ENCODE peak calls at places on chromosomes 4 and X, in five cellular contexts. One of them, this sample, is unnamed.

GRCh38 chr4:147518086-147518485 is 37.2 kb downstream of the EDNRA start:
- DNase-seq in lung: no peak
- DNase-seq in stomach: no peak
- DNase-seq in body of pancreas: no peak
- DNase-seq in CD8-positive, alpha-beta memory T cell: no peak
- DNase-seq in this sample: no peak

GRCh38 chr4:166538491-166539005 is 665.5 kb downstream of the TLL1 start:
- DNase-seq in lung: no peak
- DNase-seq in stomach: no peak
- DNase-seq in body of pancreas: no peak
- DNase-seq in CD8-positive, alpha-beta memory T cell: no peak
- DNase-seq in this sample: no peak

GRCh38 chr4:181204109-181204508 is 1039.1 kb upstream of the TENM3 start:
- DNase-seq in lung: no peak
- DNase-seq in stomach: no peak
- DNase-seq in body of pancreas: no peak
- DNase-seq in CD8-positive, alpha-beta memory T cell: no peak
- DNase-seq in this sample: no peak

GRCh38 chr4:24850669-24851068 is 55.3 kb downstream of the SOD3 start:
- DNase-seq in lung: no peak
- DNase-seq in stomach: no peak
- DNase-seq in body of pancreas: no peak
- DNase-seq in CD8-positive, alpha-beta memory T cell: no peak
- DNase-seq in this sample: no peak

GRCh38 chr4:4534515-4535145 is 7.2 kb downstream of the STX18 start:
- DNase-seq in lung: no peak
- DNase-seq in stomach: no peak
- DNase-seq in body of pancreas: no peak
- DNase-seq in CD8-positive, alpha-beta memory T cell: no peak
- DNase-seq in this sample: no peak

GRCh38 chr4:53676402-53676871 is 85.2 kb upstream of the LNX1 start:
- DNase-seq in lung: no peak
- DNase-seq in stomach: no peak
- DNase-seq in body of pancreas: no peak
- DNase-seq in CD8-positive, alpha-beta memory T cell: no peak
- DNase-seq in this sample: no peak

GRCh38 chr4:22237846-22238513 is 277.9 kb downstream of the ADGRA3 start:
- DNase-seq in lung: no peak
- DNase-seq in stomach: no peak
- DNase-seq in body of pancreas: peak
- DNase-seq in CD8-positive, alpha-beta memory T cell: no peak
- DNase-seq in this sample: peak

GRCh38 chrX:19772306-19772705 is 115.1 kb downstream of the SH3KBP1 start:
- DNase-seq in lung: no peak
- DNase-seq in stomach: no peak
- DNase-seq in body of pancreas: no peak
- DNase-seq in CD8-positive, alpha-beta memory T cell: no peak
- DNase-seq in this sample: no peak

GRCh38 chr4:141427726-141428296 is 207.1 kb downstream of the ZNF330 start:
- DNase-seq in lung: no peak
- DNase-seq in stomach: no peak
- DNase-seq in body of pancreas: no peak
- DNase-seq in CD8-positive, alpha-beta memory T cell: no peak
- DNase-seq in this sample: no peak

GRCh38 chr4:36386691-36387090 is 105.3 kb downstream of the DTHD1 start:
- DNase-seq in lung: no peak
- DNase-seq in stomach: no peak
- DNase-seq in body of pancreas: no peak
- DNase-seq in CD8-positive, alpha-beta memory T cell: no peak
- DNase-seq in this sample: no peak

GRCh38 chr4:70838400-70838971 is 1.2 kb downstream of the GRSF1 start:
- DNase-seq in lung: no peak
- DNase-seq in stomach: no peak
- DNase-seq in body of pancreas: no peak
- DNase-seq in CD8-positive, alpha-beta memory T cell: no peak
- DNase-seq in this sample: no peak

GRCh38 chrX:41589634-41590270 is 99.0 kb upstream of the GPR34 start:
- DNase-seq in lung: no peak
- DNase-seq in stomach: no peak
- DNase-seq in body of pancreas: no peak
- DNase-seq in CD8-positive, alpha-beta memory T cell: no peak
- DNase-seq in this sample: no peak

GRCh38 chrX:153626025-153626633 is 20.9 kb upstream of the DUSP9 start:
- DNase-seq in lung: no peak
- DNase-seq in stomach: no peak
- DNase-seq in body of pancreas: peak
- DNase-seq in CD8-positive, alpha-beta memory T cell: no peak
- DNase-seq in this sample: no peak

GRCh38 chr4:92047209-92047877 is 256.4 kb upstream of the GRID2 start:
- DNase-seq in lung: no peak
- DNase-seq in stomach: no peak
- DNase-seq in body of pancreas: peak
- DNase-seq in CD8-positive, alpha-beta memory T cell: no peak
- DNase-seq in this sample: no peak

GRCh38 chr4:55184600-55185523 is 59.5 kb upstream of the KDR start:
- DNase-seq in lung: peak
- DNase-seq in stomach: peak
- DNase-seq in body of pancreas: peak
- DNase-seq in CD8-positive, alpha-beta memory T cell: peak
- DNase-seq in this sample: peak

GRCh38 chr4:86531440-86531839 is 62.7 kb upstream of the PTPN13 start:
- DNase-seq in lung: no peak
- DNase-seq in stomach: no peak
- DNase-seq in body of pancreas: no peak
- DNase-seq in CD8-positive, alpha-beta memory T cell: no peak
- DNase-seq in this sample: no peak

GRCh38 chr4:87103691-87104187 is 116.7 kb downstream of the KLHL8 start:
- DNase-seq in lung: no peak
- DNase-seq in stomach: no peak
- DNase-seq in body of pancreas: no peak
- DNase-seq in CD8-positive, alpha-beta memory T cell: peak
- DNase-seq in this sample: no peak

GRCh38 chr4:55321707-55322264 is 24.3 kb upstream of the SRD5A3 start:
- DNase-seq in lung: peak
- DNase-seq in stomach: peak
- DNase-seq in body of pancreas: peak
- DNase-seq in CD8-positive, alpha-beta memory T cell: no peak
- DNase-seq in this sample: peak

GRCh38 chrX:101656817-101657216 is 2.8 kb downstream of the ARMCX2 start:
- DNase-seq in lung: no peak
- DNase-seq in stomach: no peak
- DNase-seq in body of pancreas: no peak
- DNase-seq in CD8-positive, alpha-beta memory T cell: no peak
- DNase-seq in this sample: no peak

GRCh38 chr4:15500721-15501120 is 31.0 kb downstream of the CC2D2A start:
- DNase-seq in lung: no peak
- DNase-seq in stomach: no peak
- DNase-seq in body of pancreas: no peak
- DNase-seq in CD8-positive, alpha-beta memory T cell: no peak
- DNase-seq in this sample: peak

GRCh38 chr4:126874533-126874932 is 758.2 kb upstream of the INTU start:
- DNase-seq in lung: no peak
- DNase-seq in stomach: no peak
- DNase-seq in body of pancreas: no peak
- DNase-seq in CD8-positive, alpha-beta memory T cell: no peak
- DNase-seq in this sample: no peak

GRCh38 chrX:106980952-106981626 is 18.9 kb downstream of the MORC4 start:
- DNase-seq in lung: no peak
- DNase-seq in stomach: no peak
- DNase-seq in body of pancreas: no peak
- DNase-seq in CD8-positive, alpha-beta memory T cell: no peak
- DNase-seq in this sample: no peak

GRCh38 chr4:48967626-48968025 is 18.4 kb upstream of the CWH43 start:
- DNase-seq in lung: no peak
- DNase-seq in stomach: no peak
- DNase-seq in body of pancreas: no peak
- DNase-seq in CD8-positive, alpha-beta memory T cell: no peak
- DNase-seq in this sample: no peak

GRCh38 chr4:68373513-68373912 is 23.6 kb upstream of the YTHDC1 start:
- DNase-seq in lung: peak
- DNase-seq in stomach: peak
- DNase-seq in body of pancreas: peak
- DNase-seq in CD8-positive, alpha-beta memory T cell: peak
- DNase-seq in this sample: peak

GRCh38 chrX:136880003-136880451 is 498 bp downstream of the RBMX start:
- DNase-seq in lung: peak
- DNase-seq in stomach: no peak
- DNase-seq in body of pancreas: peak
- DNase-seq in CD8-positive, alpha-beta memory T cell: peak
- DNase-seq in this sample: peak

GRCh38 chr4:100929753-100930152 is 411.9 kb upstream of the EMCN start:
- DNase-seq in lung: no peak
- DNase-seq in stomach: no peak
- DNase-seq in body of pancreas: no peak
- DNase-seq in CD8-positive, alpha-beta memory T cell: no peak
- DNase-seq in this sample: no peak

GRCh38 chr4:138175337-138175794 is 66.8 kb downstream of the SLC7A11 start:
- DNase-seq in lung: no peak
- DNase-seq in stomach: peak
- DNase-seq in body of pancreas: peak
- DNase-seq in CD8-positive, alpha-beta memory T cell: no peak
- DNase-seq in this sample: peak

GRCh38 chr4:89899157-89899556 is 4.5 kb downstream of the MMRN1 start:
- DNase-seq in lung: no peak
- DNase-seq in stomach: no peak
- DNase-seq in body of pancreas: no peak
- DNase-seq in CD8-positive, alpha-beta memory T cell: no peak
- DNase-seq in this sample: no peak

GRCh38 chr4:5923306-5923830 is 30.5 kb upstream of the CRMP1 start:
- DNase-seq in lung: no peak
- DNase-seq in stomach: no peak
- DNase-seq in body of pancreas: no peak
- DNase-seq in CD8-positive, alpha-beta memory T cell: no peak
- DNase-seq in this sample: no peak

GRCh38 chr4:15753786-15754185 is 24.3 kb upstream of the CD38 start:
- DNase-seq in lung: no peak
- DNase-seq in stomach: no peak
- DNase-seq in body of pancreas: peak
- DNase-seq in CD8-positive, alpha-beta memory T cell: no peak
- DNase-seq in this sample: peak

GRCh38 chr4:185005209-185005819 is 13.0 kb upstream of the HELT start:
- DNase-seq in lung: peak
- DNase-seq in stomach: peak
- DNase-seq in body of pancreas: peak
- DNase-seq in CD8-positive, alpha-beta memory T cell: peak
- DNase-seq in this sample: peak

GRCh38 chr4:185002784-185003183 is 15.5 kb upstream of the HELT start:
- DNase-seq in lung: no peak
- DNase-seq in stomach: no peak
- DNase-seq in body of pancreas: no peak
- DNase-seq in CD8-positive, alpha-beta memory T cell: no peak
- DNase-seq in this sample: no peak

GRCh38 chr4:185003596-185004351 is 14.5 kb upstream of the HELT start:
- DNase-seq in lung: no peak
- DNase-seq in stomach: no peak
- DNase-seq in body of pancreas: no peak
- DNase-seq in CD8-positive, alpha-beta memory T cell: no peak
- DNase-seq in this sample: no peak

DNA sequence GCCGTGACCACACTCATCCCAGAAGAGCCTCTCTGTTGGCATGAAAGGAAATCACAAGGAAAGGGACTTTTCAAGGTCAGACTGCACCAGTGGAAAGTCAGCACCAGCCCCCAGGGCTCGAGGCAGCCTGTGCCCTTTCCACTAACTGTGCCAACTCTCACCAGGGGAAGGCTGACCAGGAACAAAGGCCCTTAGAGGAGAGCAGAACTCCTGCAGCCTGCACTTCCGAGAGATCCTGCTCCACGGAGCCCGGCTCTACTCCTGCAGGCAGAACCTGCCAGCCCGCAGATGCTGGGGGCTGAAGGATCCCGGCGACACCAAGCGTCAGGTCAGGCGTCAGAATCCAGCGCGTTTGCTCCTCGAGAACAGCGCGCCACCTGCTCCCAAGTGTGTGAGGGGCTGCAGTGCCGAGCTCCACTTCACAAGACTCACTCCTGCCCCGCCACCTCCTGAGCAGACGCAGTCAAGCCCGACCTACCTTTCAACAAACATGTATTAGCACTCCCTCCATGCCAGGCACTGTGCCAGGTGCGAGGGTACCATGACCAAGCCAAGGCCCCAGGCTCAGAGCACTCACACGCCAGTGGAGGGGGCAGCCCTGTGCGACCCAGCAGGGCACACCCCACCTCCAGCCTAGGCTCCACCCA is 13.6 kb upstream of the HELT start:
- DNase-seq in lung: no peak
- DNase-seq in stomach: peak
- DNase-seq in body of pancreas: peak
- DNase-seq in CD8-positive, alpha-beta memory T cell: no peak
- DNase-seq in this sample: peak
- H3K27ac ChIP-seq in lung: no peak
- H3K27ac ChIP-seq in stomach: peak
- H3K27ac ChIP-seq in body of pancreas: peak
- H3K27ac ChIP-seq in CD8-positive, alpha-beta memory T cell: no peak
- H3K27ac ChIP-seq in this sample: peak

GRCh38 chr4:173171098-173171497 is 2.5 kb downstream of the GALNT7 start:
- DNase-seq in lung: no peak
- DNase-seq in stomach: no peak
- DNase-seq in body of pancreas: no peak
- DNase-seq in CD8-positive, alpha-beta memory T cell: no peak
- DNase-seq in this sample: no peak
- H3K27ac ChIP-seq in lung: no peak
- H3K27ac ChIP-seq in stomach: peak
- H3K27ac ChIP-seq in body of pancreas: no peak
- H3K27ac ChIP-seq in CD8-positive, alpha-beta memory T cell: no peak
- H3K27ac ChIP-seq in this sample: no peak

DNA sequence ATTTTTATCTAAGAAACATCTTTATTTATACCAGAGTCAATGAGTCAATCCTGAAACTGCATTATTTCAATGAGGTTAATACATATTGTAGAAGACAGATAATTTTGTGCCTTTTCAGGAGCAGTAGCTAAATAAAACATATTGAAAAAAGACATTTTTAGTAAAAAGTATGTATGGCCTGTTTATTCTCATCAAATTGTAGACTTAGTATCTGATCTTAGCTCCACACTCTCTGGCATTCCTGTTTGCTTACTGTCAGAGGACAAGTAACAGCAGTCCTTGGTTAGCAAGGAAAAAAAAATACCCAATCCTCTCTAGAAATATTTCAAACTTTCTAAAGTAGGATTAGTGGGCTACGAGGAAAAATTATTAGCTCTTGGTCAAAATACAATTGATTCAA is 50.5 kb upstream of the GUCY1A1 start:
- DNase-seq in lung: no peak
- DNase-seq in stomach: no peak
- DNase-seq in body of pancreas: no peak
- DNase-seq in CD8-positive, alpha-beta memory T cell: no peak
- DNase-seq in this sample: no peak
- H3K27ac ChIP-seq in lung: no peak
- H3K27ac ChIP-seq in stomach: no peak
- H3K27ac ChIP-seq in body of pancreas: no peak
- H3K27ac ChIP-seq in CD8-positive, alpha-beta memory T cell: no peak
- H3K27ac ChIP-seq in this sample: no peak

DNA sequence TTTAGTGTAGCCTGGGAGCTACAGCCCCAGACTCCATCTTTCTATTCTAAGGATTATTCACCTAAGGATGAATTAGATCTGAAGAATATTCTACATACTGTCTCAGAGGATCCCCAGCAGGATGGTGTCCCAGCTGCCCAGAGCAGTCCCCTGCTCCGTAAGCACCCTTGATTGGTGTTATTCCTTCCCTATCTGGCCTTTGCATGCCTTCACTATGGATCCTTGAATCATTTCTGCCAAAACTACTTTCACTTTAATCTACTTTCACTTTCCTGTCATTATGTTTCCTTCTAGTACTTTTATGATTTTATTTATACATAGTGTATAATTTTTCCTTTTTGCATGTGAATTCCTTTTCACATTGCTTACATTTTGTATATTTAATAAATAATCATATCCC is 39.2 kb downstream of the ARHGAP24 start:
- DNase-seq in lung: no peak
- DNase-seq in stomach: no peak
- DNase-seq in body of pancreas: no peak
- DNase-seq in CD8-positive, alpha-beta memory T cell: no peak
- DNase-seq in this sample: no peak
- H3K27ac ChIP-seq in lung: peak
- H3K27ac ChIP-seq in stomach: peak
- H3K27ac ChIP-seq in body of pancreas: no peak
- H3K27ac ChIP-seq in CD8-positive, alpha-beta memory T cell: no peak
- H3K27ac ChIP-seq in this sample: no peak